ENCODE peak calls at places on chromosomes 13 and 19, in four cellular contexts. E, R, K and Y are unnamed samples.

GRCh38 chr13:110270507-110270906 is 36.5 kb downstream of the COL4A1 start:
- DNase-seq in E (no peak), R (no peak), K (no peak), Y (no peak)

GRCh38 chr13:53238241-53238640 is 209.6 kb downstream of the OLFM4 start:
- DNase-seq in R (peak), K (no peak), E (no peak), Y (no peak)

GRCh38 chr13:31301119-31301518 is 101.3 kb downstream of the B3GLCT start:
- DNase-seq in R (no peak), E (no peak), K (no peak), Y (no peak)

GRCh38 chr19:41706741-41707501 is 1.5 kb upstream of the CEACAM5 start:
- DNase-seq in R (peak), K (peak), E (peak), Y (peak)

GRCh38 chr19:2296141-2296540 is 11.8 kb downstream of the LINGO3 start:
- DNase-seq in R (no peak), K (no peak), E (no peak), Y (no peak)

GRCh38 chr13:50990540-50991506 is 81.2 kb downstream of the RNASEH2B start:
- DNase-seq in R (peak), K (no peak), E (peak), Y (no peak)

GRCh38 chr19:3346677-3347353 is 19.6 kb upstream of the NFIC start:
- DNase-seq in K (no peak), R (peak), E (peak), Y (no peak)

GRCh38 chr19:50516456-50516855 is 2.7 kb upstream of the ASPDH start:
- DNase-seq in R (no peak), K (no peak), E (no peak), Y (no peak)

GRCh38 chr19:49004133-49004532 is 10.4 kb downstream of the RUVBL2 start:
- DNase-seq in K (no peak), R (no peak), E (no peak), Y (no peak)